ENCODE peak calls at places on chromosomes 4 and X, in four cellular contexts. One of them, this sample, is unnamed.
A peak's percentile ranks its signal among the peaks of the same experiment; 100 is the strongest.

GRCh38 chr4:188975271-188975670 is 836.0 kb downstream of the TRIML1 start:
- DNase-seq in H7: peak; percentile 32
- DNase-seq in Karpas-422: peak; percentile 65
- DNase-seq in stomach: no peak
- DNase-seq in this sample: no peak

GRCh38 chr4:173937871-173938270 is 345.6 kb downstream of the FBXO8 start:
- DNase-seq in H7: no peak
- DNase-seq in Karpas-422: no peak
- DNase-seq in stomach: no peak
- DNase-seq in this sample: no peak

GRCh38 chrX:85223359-85223758 is 20.2 kb downstream of the SATL1 start:
- DNase-seq in H7: no peak
- DNase-seq in Karpas-422: no peak
- DNase-seq in stomach: no peak
- DNase-seq in this sample: no peak

GRCh38 chrX:78747471-78747870 is at the start of gene LPAR4:
- DNase-seq in Karpas-422: no peak
- DNase-seq in stomach: no peak
- DNase-seq in H7: peak; percentile 4
- DNase-seq in this sample: peak; percentile 75

GRCh38 chr4:39047691-39048090 is 14.3 kb upstream of the KLHL5 start:
- DNase-seq in stomach: no peak
- DNase-seq in H7: no peak
- DNase-seq in Karpas-422: peak; percentile 31
- DNase-seq in this sample: no peak

GRCh38 chr4:83219991-83220360 is 64.6 kb downstream of the COQ2 start:
- DNase-seq in stomach: no peak
- DNase-seq in H7: no peak
- DNase-seq in Karpas-422: no peak
- DNase-seq in this sample: no peak

GRCh38 chr4:185127021-185127925 is 15.8 kb upstream of the SLC25A4 start:
- DNase-seq in H7: peak; percentile 85
- DNase-seq in stomach: no peak
- DNase-seq in Karpas-422: no peak
- DNase-seq in this sample: no peak

GRCh38 chr4:77699731-77700210 is 94.2 kb downstream of the CXCL13 start:
- DNase-seq in stomach: no peak
- DNase-seq in Karpas-422: no peak
- DNase-seq in H7: peak; percentile 13
- DNase-seq in this sample: peak; percentile 1

GRCh38 chr4:80036949-80037348 is 36.1 kb downstream of the ANTXR2 start:
- DNase-seq in Karpas-422: no peak
- DNase-seq in stomach: no peak
- DNase-seq in H7: no peak
- DNase-seq in this sample: peak; percentile 0

GRCh38 chrX:1307626-1308340 is 28.8 kb upstream of the IL3RA start:
- DNase-seq in H7: no peak
- DNase-seq in stomach: no peak
- DNase-seq in Karpas-422: no peak
- DNase-seq in this sample: no peak

GRCh38 chrX:25941087-25941486 is 197.1 kb upstream of the MAGEB18 start:
- DNase-seq in stomach: no peak
- DNase-seq in H7: no peak
- DNase-seq in Karpas-422: no peak
- DNase-seq in this sample: no peak

GRCh38 chr4:2878346-2878745 is 34.7 kb downstream of the ADD1 start:
- DNase-seq in H7: no peak
- DNase-seq in stomach: no peak
- DNase-seq in Karpas-422: no peak
- DNase-seq in this sample: no peak

GRCh38 chr4:142098900-142099299 is 462.5 kb downstream of the IL15 start:
- DNase-seq in stomach: no peak
- DNase-seq in Karpas-422: no peak
- DNase-seq in H7: no peak
- DNase-seq in this sample: no peak

GRCh38 chr4:15507679-15508078 is 38.0 kb downstream of the CC2D2A start:
- DNase-seq in stomach: no peak
- DNase-seq in H7: no peak
- DNase-seq in Karpas-422: no peak
- DNase-seq in this sample: no peak

GRCh38 chrX:70079297-70079696 is 17.0 kb downstream of the OTUD6A start:
- DNase-seq in H7: no peak
- DNase-seq in stomach: no peak
- DNase-seq in Karpas-422: no peak
- DNase-seq in this sample: no peak

GRCh38 chr4:181957088-181957487 is 286.1 kb upstream of the TENM3 start:
- DNase-seq in Karpas-422: no peak
- DNase-seq in H7: no peak
- DNase-seq in stomach: no peak
- DNase-seq in this sample: no peak

GRCh38 chr4:150211821-150212445 is 133.7 kb downstream of the DCLK2 start:
- DNase-seq in H7: no peak
- DNase-seq in stomach: no peak
- DNase-seq in Karpas-422: no peak
- DNase-seq in this sample: no peak

GRCh38 chr4:182307746-182308145 is 64.5 kb downstream of the TENM3 start:
- DNase-seq in stomach: no peak
- DNase-seq in Karpas-422: no peak
- DNase-seq in H7: no peak
- DNase-seq in this sample: no peak

GRCh38 chr4:15327311-15328298 is 100.2 kb upstream of the C1QTNF7 start:
- DNase-seq in Karpas-422: no peak
- DNase-seq in H7: no peak
- DNase-seq in stomach: no peak
- DNase-seq in this sample: peak; percentile 70

GRCh38 chrX:63330681-63331080 is 20.5 kb downstream of the SPIN4 start:
- DNase-seq in Karpas-422: no peak
- DNase-seq in stomach: no peak
- DNase-seq in H7: no peak
- DNase-seq in this sample: no peak

GRCh38 chrX:11789809-11790208 is 31.8 kb downstream of the MSL3 start:
- DNase-seq in stomach: no peak
- DNase-seq in Karpas-422: no peak
- DNase-seq in H7: no peak
- DNase-seq in this sample: no peak

GRCh38 chr4:11428161-11428700 is 463 bp downstream of the HS3ST1 start:
- DNase-seq in Karpas-422: no peak
- DNase-seq in H7: peak; percentile 61
- DNase-seq in stomach: no peak
- DNase-seq in this sample: no peak

GRCh38 chr4:83240379-83240875 is 44.2 kb downstream of the COQ2 start:
- DNase-seq in Karpas-422: peak; percentile 57
- DNase-seq in H7: no peak
- DNase-seq in stomach: no peak
- DNase-seq in this sample: no peak

GRCh38 chr4:152118108-152118507 is 357.3 kb upstream of the GATB start:
- DNase-seq in Karpas-422: no peak
- DNase-seq in H7: no peak
- DNase-seq in stomach: no peak
- DNase-seq in this sample: no peak

GRCh38 chrX:41759817-41760216 is 35.8 kb downstream of the GPR82 start:
- DNase-seq in Karpas-422: peak; percentile 81
- DNase-seq in H7: peak; percentile 43
- DNase-seq in stomach: no peak
- DNase-seq in this sample: peak; percentile 53

GRCh38 chrX:147846676-147847075 is 65.0 kb upstream of the FMR1 start:
- DNase-seq in Karpas-422: no peak
- DNase-seq in stomach: no peak
- DNase-seq in H7: no peak
- DNase-seq in this sample: no peak

GRCh38 chr4:97720869-97721432 is 422.3 kb downstream of the STPG2 start:
- DNase-seq in stomach: no peak
- DNase-seq in H7: no peak
- DNase-seq in Karpas-422: no peak
- DNase-seq in this sample: no peak

GRCh38 chr4:137532869-137533236 is 559 bp upstream of the PCDH18 start:
- DNase-seq in Karpas-422: no peak
- DNase-seq in stomach: no peak
- DNase-seq in H7: no peak
- DNase-seq in this sample: peak; percentile 24

GRCh38 chr4:39933689-39934590 is 43.8 kb downstream of the PDS5A start:
- DNase-seq in stomach: no peak
- DNase-seq in H7: no peak
- DNase-seq in Karpas-422: no peak
- DNase-seq in this sample: peak; percentile 37

DNA sequence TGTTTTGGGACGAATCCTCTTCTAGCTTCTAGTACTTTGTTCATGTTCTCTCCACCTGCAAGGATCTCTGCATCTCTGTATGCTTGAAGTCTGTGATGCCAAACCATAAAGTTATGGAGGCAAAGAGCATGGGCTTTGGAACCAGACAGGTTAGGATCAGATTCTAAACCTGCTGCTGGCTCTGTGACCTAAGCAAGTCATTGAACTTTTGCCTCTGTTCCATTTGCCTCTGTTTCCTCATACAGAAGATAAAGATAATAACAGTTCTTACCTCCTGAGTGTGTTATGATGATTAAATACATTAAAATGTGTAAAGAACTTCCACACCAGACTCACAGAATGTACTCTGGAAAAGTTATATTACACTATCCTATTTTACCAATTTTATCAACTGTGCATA is 41.5 kb upstream of the RELL1 start:
- DNase-seq in Karpas-422: no peak
- DNase-seq in H7: no peak
- DNase-seq in stomach: no peak
- DNase-seq in this sample: no peak
- H3K27me3 ChIP-seq in Karpas-422: no peaks in the 10 kb centered on the region
- H3K27me3 ChIP-seq in H7: no peaks in the 10 kb centered on the region
- H3K27me3 ChIP-seq in stomach: no peaks in the 10 kb centered on the region
- H3K27me3 ChIP-seq in this sample: no peaks in the 10 kb centered on the region

GRCh38 chr4:7212101-7212674 is 19.9 kb downstream of the SORCS2 start:
- DNase-seq in Karpas-422: no peak
- DNase-seq in stomach: no peak
- DNase-seq in H7: no peak
- DNase-seq in this sample: no peak

GRCh38 chr4:7208509-7209451 is 16.4 kb downstream of the SORCS2 start:
- DNase-seq in Karpas-422: no peak
- DNase-seq in H7: no peak
- DNase-seq in stomach: no peak
- DNase-seq in this sample: no peak

GRCh38 chr4:7212921-7213320 is 20.6 kb downstream of the SORCS2 start:
- DNase-seq in H7: no peak
- DNase-seq in stomach: no peak
- DNase-seq in Karpas-422: no peak
- DNase-seq in this sample: no peak

GRCh38 chr4:7209699-7210098 is 17.4 kb downstream of the SORCS2 start:
- DNase-seq in stomach: no peak
- DNase-seq in H7: no peak
- DNase-seq in Karpas-422: no peak
- DNase-seq in this sample: no peak

DNA sequence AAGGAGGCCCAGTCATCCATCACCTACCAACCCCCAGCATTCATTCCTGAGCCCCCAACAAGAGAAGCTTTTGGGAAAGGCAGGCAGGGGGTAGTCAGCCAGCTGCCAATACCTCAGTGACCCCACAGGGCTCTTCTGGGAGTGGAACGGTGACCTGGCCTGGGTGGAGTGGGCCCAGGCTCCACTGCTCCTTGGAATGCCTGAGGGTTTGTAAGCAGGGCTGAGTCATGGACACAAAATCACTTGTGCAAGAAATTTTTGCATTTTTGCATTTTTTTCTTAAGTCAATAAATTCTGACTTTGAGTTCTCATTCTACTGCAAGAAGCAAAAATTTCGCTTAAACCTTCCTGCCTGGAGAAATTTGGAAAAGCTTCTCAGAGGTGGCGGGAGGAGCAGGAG is 18.5 kb downstream of the SORCS2 start:
- DNase-seq in H7: no peak
- DNase-seq in stomach: no peak
- DNase-seq in Karpas-422: no peak
- DNase-seq in this sample: no peak
- H3K27me3 ChIP-seq in H7: no peaks in the 10 kb centered on the region
- H3K27me3 ChIP-seq in stomach: no peaks in the 10 kb centered on the region
- H3K27me3 ChIP-seq in Karpas-422: no peaks in the 10 kb centered on the region
- H3K27me3 ChIP-seq in this sample: no peaks in the 10 kb centered on the region

GRCh38 chr4:106268731-106269272 is 47.2 kb downstream of the TBCK start:
- DNase-seq in H7: no peak
- DNase-seq in Karpas-422: no peak
- DNase-seq in stomach: no peak
- DNase-seq in this sample: no peak
- H3K27me3 ChIP-seq in H7: no peaks in the 10 kb centered on the region
- H3K27me3 ChIP-seq in Karpas-422: no peaks in the 10 kb centered on the region
- H3K27me3 ChIP-seq in stomach: no peaks in the 10 kb centered on the region
- H3K27me3 ChIP-seq in this sample: no peaks in the 10 kb centered on the region

DNA sequence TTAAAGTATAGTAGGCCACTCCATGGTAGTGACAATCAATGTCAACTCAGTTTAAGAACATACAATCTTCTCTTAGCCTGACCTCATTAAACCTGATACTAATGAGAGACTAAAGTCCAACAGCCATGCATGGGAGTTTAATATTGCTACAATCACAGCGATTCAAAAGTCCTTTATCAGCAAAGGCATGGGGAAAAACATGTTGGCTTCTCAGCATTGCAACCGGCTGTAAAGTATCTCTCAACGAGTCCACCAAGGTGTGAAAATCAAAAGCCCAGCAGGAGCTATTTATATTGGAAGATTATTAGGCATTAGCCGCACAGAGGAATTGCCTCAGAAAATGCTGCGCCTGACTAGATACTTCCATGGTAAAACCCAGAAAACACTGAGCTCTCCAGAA is 256.7 kb upstream of the PGRMC2 start:
- DNase-seq in H7: no peak
- DNase-seq in stomach: no peak
- DNase-seq in Karpas-422: no peak
- DNase-seq in this sample: no peak
- H3K27me3 ChIP-seq in H7: no peaks in the 10 kb centered on the region
- H3K27me3 ChIP-seq in stomach: no peaks in the 10 kb centered on the region
- H3K27me3 ChIP-seq in Karpas-422: no peaks in the 10 kb centered on the region
- H3K27me3 ChIP-seq in this sample: no peaks in the 10 kb centered on the region

DNA sequence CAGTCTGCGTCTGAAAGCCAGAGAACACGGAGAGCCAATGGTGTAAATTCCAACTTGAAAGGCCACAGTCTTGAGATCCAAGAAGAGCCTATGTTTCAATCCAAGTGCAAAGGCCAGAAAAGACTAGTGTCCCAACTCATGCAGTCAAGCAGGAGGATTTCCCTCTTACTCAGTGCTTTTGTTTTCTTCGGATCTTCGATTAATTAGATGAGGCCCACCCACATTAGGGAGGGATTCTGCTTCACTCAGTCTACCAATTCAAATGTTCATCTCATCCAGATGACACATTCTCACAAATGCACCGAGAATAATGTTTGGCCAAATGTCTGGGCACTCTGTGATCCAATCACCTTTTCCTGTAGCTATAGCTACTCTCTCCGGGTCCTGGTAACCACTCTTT is 91.5 kb upstream of the S100G start:
- DNase-seq in H7: no peak
- DNase-seq in stomach: no peak
- DNase-seq in Karpas-422: no peak
- DNase-seq in this sample: no peak
- H3K27me3 ChIP-seq in H7: no peaks in the 10 kb centered on the region
- H3K27me3 ChIP-seq in stomach: no peaks in the 10 kb centered on the region
- H3K27me3 ChIP-seq in Karpas-422: peaks cover 2% of the 10 kb centered on the region
- H3K27me3 ChIP-seq in this sample: no peaks in the 10 kb centered on the region

GRCh38 chr4:627751-628150 is 2.4 kb downstream of the PDE6B start:
- DNase-seq in stomach: no peak
- DNase-seq in Karpas-422: no peak
- DNase-seq in H7: peak; percentile 50
- DNase-seq in this sample: no peak
- H3K27me3 ChIP-seq in stomach: peaks cover 24% of the 10 kb centered on the region
- H3K27me3 ChIP-seq in Karpas-422: no peaks in the 10 kb centered on the region
- H3K27me3 ChIP-seq in H7: no peaks in the 10 kb centered on the region
- H3K27me3 ChIP-seq in this sample: no peaks in the 10 kb centered on the region

GRCh38 chrX:120308959-120309872 is 2.0 kb downstream of the TMEM255A start:
- DNase-seq in stomach: peak; percentile 65
- DNase-seq in Karpas-422: no peak
- DNase-seq in H7: peak; percentile 51
- DNase-seq in this sample: peak; percentile 77
- H3K27me3 ChIP-seq in stomach: peaks cover 59% of the 10 kb centered on the region
- H3K27me3 ChIP-seq in Karpas-422: no peaks in the 10 kb centered on the region
- H3K27me3 ChIP-seq in H7: peaks cover 52% of the 10 kb centered on the region
- H3K27me3 ChIP-seq in this sample: no peaks in the 10 kb centered on the region